ENCODE peak calls at places on chromosome 21, in four cellular contexts. H is C1 segment of cervical spinal cord, C is NCI-H1105, B is GM18507. V is an unnamed sample.

GRCh38 chr21:22456241-22456640 is 1458.0 kb downstream of the NCAM2 start:
- DNase-seq in H (no peak), C (no peak), B (no peak), V (no peak)

GRCh38 chr21:26082549-26082948 is 88.0 kb downstream of the APP start:
- DNase-seq in H (no peak), C (no peak), B (no peak), V (no peak)

GRCh38 chr21:44910229-44911065 is 10.3 kb downstream of the ITGB2 start:
- DNase-seq in H (no peak), C (no peak), B (no peak), V (no peak)

GRCh38 chr21:33362044-33362555 is 37.3 kb downstream of the IFNAR1 start:
- DNase-seq in H (no peak), C (no peak), B (no peak), V (peak; percentile 63)

GRCh38 chr21:42809577-42810440 is 69.5 kb downstream of the WDR4 start:
- DNase-seq in H (no peak), C (no peak), B (no peak), V (no peak)

GRCh38 chr21:33028759-33029511 is 3.2 kb downstream of the OLIG2 start:
- DNase-seq in H (no peak), C (no peak), B (no peak), V (no peak)

GRCh38 chr21:28100366-28100765 is 892.3 kb downstream of the LTN1 start:
- DNase-seq in H (no peak), C (no peak), B (no peak), V (no peak)

GRCh38 chr21:15134711-15135110 is 69.9 kb upstream of the NRIP1 start:
- DNase-seq in H (no peak), C (no peak), B (no peak), V (no peak)

GRCh38 chr21:37767984-37768383 is 148.3 kb downstream of the KCNJ6 start:
- DNase-seq in H (no peak), C (no peak), B (no peak), V (no peak)

V was measured in T-helper 9 cell.